ENCODE peak calls at places on chromosomes 13 and 19, in ten cellular contexts. J, N, K, O, R, I, S, Y, M and W are unnamed samples. For H3K36me3, the result is how much of the 10 kb centered on the place peaks cover.

GRCh38 chr19:15452111-15453047 is 2.6 kb upstream of the WIZ start:
- ATAC-seq in J (peak), N (peak), K (peak), O (peak), R (peak), I (peak), S (peak), Y (peak), M (peak), W (peak)

GRCh38 chr13:112767506-112768471 is 78.0 kb downstream of the ATP11A start:
- ATAC-seq in J (no peak), N (peak), K (no peak), O (peak), R (no peak), I (no peak), S (peak), Y (no peak), M (peak), W (peak)

GRCh38 chr13:67136157-67136556 is 94.0 kb downstream of the PCDH9 start:
- ATAC-seq in J (no peak), N (peak), K (no peak), O (peak), R (no peak), I (no peak), S (peak), Y (no peak), M (peak), W (no peak)

GRCh38 chr19:32224371-32225244 is 120.8 kb upstream of the ZNF507 start:
- ATAC-seq in J (peak), N (peak), K (peak), O (peak), R (peak), I (peak), S (peak), Y (peak), M (peak), W (peak)

GRCh38 chr13:49100637-49101570 is 119.2 kb upstream of the MLNR start:
- ATAC-seq in J (no peak), N (peak), K (no peak), O (no peak), R (no peak), I (no peak), S (no peak), Y (no peak), M (no peak), W (no peak)

GRCh38 chr13:49436890-49437289 is 7.0 kb downstream of the CAB39L start:
- ATAC-seq in J (peak), N (peak), K (no peak), O (peak), R (peak), I (peak), S (peak), Y (peak), M (no peak), W (peak)

GRCh38 chr19:52527954-52528326 is 472 bp downstream of the ZNF808 start:
- ATAC-seq in J (peak), N (peak), K (peak), O (peak), R (peak), I (peak), S (peak), Y (peak), M (peak), W (peak)

GRCh38 chr19:49217382-49217781 is 59.8 kb downstream of the TRPM4 start:
- ATAC-seq in J (no peak), N (no peak), K (no peak), O (peak), R (no peak), I (peak), S (no peak), Y (peak), M (no peak), W (no peak)

GRCh38 chr19:35160629-35161433 is 6.3 kb downstream of the FXYD5 start:
- ATAC-seq in J (no peak), N (no peak), K (no peak), O (no peak), R (no peak), I (no peak), S (no peak), Y (no peak), M (peak), W (no peak)

GRCh38 chr19:35164418-35164817 is 9.9 kb downstream of the FXYD5 start:
- ATAC-seq in J (peak), N (no peak), K (no peak), O (no peak), R (no peak), I (no peak), S (no peak), Y (no peak), M (no peak), W (no peak)

GRCh38 chr19:35162471-35163326 is 8.2 kb downstream of the FXYD5 start:
- ATAC-seq in J (peak), N (no peak), K (no peak), O (no peak), R (no peak), I (peak), S (no peak), Y (no peak), M (no peak), W (no peak)

GRCh38 chr19:35159606-35160005 is 5.1 kb downstream of the FXYD5 start:
- ATAC-seq in J (no peak), N (peak), K (no peak), O (no peak), R (no peak), I (no peak), S (no peak), Y (no peak), M (no peak), W (no peak)

DNA sequence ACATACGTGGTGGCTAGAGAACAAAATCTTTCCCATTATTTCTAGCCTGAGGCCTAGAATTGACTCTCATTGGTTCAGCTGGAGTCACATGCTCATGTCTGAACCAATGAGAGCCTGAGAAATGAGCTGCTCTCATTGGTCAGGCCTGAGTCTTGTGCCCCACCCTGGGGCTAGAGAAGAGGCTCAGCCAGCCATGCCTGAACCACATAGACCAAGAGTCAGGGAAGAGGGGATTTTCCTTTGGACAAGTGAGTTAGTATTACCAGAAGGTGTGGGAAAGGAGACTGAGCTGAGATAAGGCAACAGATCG is 6.9 kb downstream of the FXYD5 start:
- ATAC-seq in J (no peak), N (no peak), K (no peak), O (no peak), R (no peak), I (no peak), S (no peak), Y (no peak), M (peak), W (no peak)
- TF ChIP-seq POLR2A in J (no peak), N (no peak), K (no peak), O (no peak), R (no peak), I (no peak), S (no peak), Y (no peak), M (no peak), W (no peak)

GRCh38 chr19:28744014-28744413 is 468.9 kb downstream of the UQCRFS1 start:
- ATAC-seq in J (no peak), N (no peak), K (no peak), O (no peak), R (no peak), I (no peak), S (no peak), Y (no peak), M (no peak), W (no peak)
- H3K36me3 ChIP-seq in J (under half), N (under half), K (under half), O (under half), R (under half), I (under half), S (under half), Y (under half), M (under half), W (under half)

GRCh38 chr19:50510700-50511068 is 307 bp downstream of the JOSD2 start:
- ATAC-seq in J (no peak), N (no peak), K (no peak), O (no peak), R (no peak), I (no peak), S (no peak), Y (peak), M (no peak), W (no peak)

GRCh38 chr19:50509366-50509765 is 1.6 kb downstream of the JOSD2 start:
- ATAC-seq in J (no peak), N (no peak), K (no peak), O (no peak), R (no peak), I (no peak), S (no peak), Y (no peak), M (no peak), W (no peak)

GRCh38 chr19:50510121-50510670 is 795 bp downstream of the JOSD2 start:
- ATAC-seq in J (no peak), N (no peak), K (no peak), O (no peak), R (no peak), I (peak), S (no peak), Y (no peak), M (no peak), W (no peak)

GRCh38 chr19:50512112-50512998 is 1.4 kb downstream of the ASPDH start:
- ATAC-seq in J (no peak), N (no peak), K (no peak), O (no peak), R (no peak), I (no peak), S (no peak), Y (no peak), M (no peak), W (no peak)

DNA sequence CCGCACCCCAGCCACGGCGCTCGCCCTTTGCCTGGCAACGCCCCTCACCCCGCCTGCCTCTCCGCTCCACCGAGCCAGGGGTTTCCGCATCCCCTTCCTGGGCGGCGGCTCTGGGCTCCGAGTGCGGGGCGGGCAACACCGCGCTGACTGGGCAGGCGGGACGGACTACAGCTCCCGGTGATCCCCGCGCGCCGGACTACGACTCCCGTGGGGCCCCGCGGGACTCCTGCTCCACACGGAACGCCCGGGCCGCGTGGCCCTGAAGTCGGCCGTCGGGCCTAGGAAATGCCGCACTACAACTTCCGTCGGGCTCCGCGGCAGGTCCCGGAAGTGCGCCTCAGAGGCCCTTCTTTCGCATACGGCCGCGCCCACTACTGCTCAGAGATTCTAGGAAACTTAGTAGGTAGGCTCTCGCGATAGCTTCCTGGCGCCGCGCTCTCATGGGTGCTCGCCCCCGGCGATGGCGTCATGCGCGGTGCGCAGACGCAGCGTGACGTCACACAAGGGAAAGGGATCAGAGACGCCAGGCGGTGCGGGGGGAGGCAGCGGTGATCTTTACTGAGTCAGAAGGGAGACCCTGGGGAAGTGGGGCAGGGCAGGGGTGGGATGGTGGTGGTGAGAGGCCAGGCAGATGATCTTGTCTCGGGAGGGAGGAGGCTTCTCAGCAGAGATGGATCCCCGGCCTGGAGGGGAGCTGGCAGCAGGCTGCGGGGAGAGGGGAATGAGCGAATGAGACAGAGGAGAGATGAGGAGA is at the start of gene JOSD2:
- ATAC-seq in J (peak), N (peak), K (peak), O (peak), R (peak), I (peak), S (peak), Y (peak), M (peak), W (peak)
- TF ChIP-seq POLR2A in J (peak), N (peak), K (no peak), O (peak), R (peak), I (peak), S (no peak), Y (peak), M (peak), W (peak)

GRCh38 chr19:7124782-7125181 is 55.3 kb downstream of the ZNF557 start:
- ATAC-seq in J (no peak), N (no peak), K (no peak), O (no peak), R (no peak), I (no peak), S (no peak), Y (no peak), M (no peak), W (no peak)

GRCh38 chr19:7125221-7125620 is 55.7 kb downstream of the ZNF557 start:
- ATAC-seq in J (no peak), N (no peak), K (no peak), O (no peak), R (no peak), I (no peak), S (no peak), Y (no peak), M (no peak), W (no peak)

GRCh38 chr19:7119582-7119981 is 50.1 kb downstream of the ZNF557 start:
- ATAC-seq in J (no peak), N (no peak), K (no peak), O (no peak), R (no peak), I (no peak), S (no peak), Y (no peak), M (no peak), W (no peak)

GRCh38 chr19:7120499-7120898 is 51.0 kb downstream of the ZNF557 start:
- ATAC-seq in J (no peak), N (no peak), K (no peak), O (no peak), R (no peak), I (no peak), S (no peak), Y (no peak), M (no peak), W (no peak)

DNA sequence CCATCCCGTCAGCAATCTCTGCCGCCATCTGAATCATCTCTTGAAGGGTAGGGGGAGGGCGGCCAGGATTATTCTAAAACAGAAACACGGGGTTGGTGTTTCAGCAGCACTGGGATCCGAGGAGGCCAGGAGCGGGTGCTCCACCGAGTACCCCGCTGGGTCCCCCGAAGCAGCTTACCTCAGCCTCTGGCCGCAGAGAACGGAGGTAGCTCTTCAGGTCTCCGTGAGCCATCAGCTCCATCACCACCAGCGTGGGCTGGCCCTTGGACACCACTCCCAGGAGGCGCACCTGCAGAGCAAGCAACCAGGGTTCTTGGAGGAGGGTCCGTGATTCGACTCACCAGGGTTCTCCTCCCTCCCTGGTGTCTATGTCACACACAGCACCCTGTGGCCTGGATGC is 53.2 kb downstream of the ZNF557 start:
- ATAC-seq in J (no peak), N (no peak), K (no peak), O (no peak), R (no peak), I (no peak), S (no peak), Y (no peak), M (no peak), W (no peak)
- H3K36me3 ChIP-seq in J (under half), N (half or more), K (half or more), O (half or more), R (under half), I (under half), S (half or more), Y (half or more), M (under half), W (half or more)

GRCh38 chr19:5805465-5806132 is 732 bp downstream of the NRTN start:
- ATAC-seq in J (peak), N (peak), K (peak), O (peak), R (peak), I (peak), S (peak), Y (no peak), M (peak), W (peak)

GRCh38 chr19:5803441-5803751 is 1.5 kb upstream of the NRTN start:
- ATAC-seq in J (no peak), N (no peak), K (no peak), O (no peak), R (no peak), I (no peak), S (no peak), Y (no peak), M (no peak), W (no peak)

GRCh38 chr19:5804516-5805464 is at the start of gene NRTN:
- ATAC-seq in J (peak), N (peak), K (peak), O (peak), R (peak), I (peak), S (peak), Y (no peak), M (peak), W (peak)

GRCh38 chr19:5801796-5802616 is 2.9 kb upstream of the NRTN start:
- ATAC-seq in J (no peak), N (no peak), K (no peak), O (no peak), R (no peak), I (no peak), S (no peak), Y (no peak), M (no peak), W (no peak)

DNA sequence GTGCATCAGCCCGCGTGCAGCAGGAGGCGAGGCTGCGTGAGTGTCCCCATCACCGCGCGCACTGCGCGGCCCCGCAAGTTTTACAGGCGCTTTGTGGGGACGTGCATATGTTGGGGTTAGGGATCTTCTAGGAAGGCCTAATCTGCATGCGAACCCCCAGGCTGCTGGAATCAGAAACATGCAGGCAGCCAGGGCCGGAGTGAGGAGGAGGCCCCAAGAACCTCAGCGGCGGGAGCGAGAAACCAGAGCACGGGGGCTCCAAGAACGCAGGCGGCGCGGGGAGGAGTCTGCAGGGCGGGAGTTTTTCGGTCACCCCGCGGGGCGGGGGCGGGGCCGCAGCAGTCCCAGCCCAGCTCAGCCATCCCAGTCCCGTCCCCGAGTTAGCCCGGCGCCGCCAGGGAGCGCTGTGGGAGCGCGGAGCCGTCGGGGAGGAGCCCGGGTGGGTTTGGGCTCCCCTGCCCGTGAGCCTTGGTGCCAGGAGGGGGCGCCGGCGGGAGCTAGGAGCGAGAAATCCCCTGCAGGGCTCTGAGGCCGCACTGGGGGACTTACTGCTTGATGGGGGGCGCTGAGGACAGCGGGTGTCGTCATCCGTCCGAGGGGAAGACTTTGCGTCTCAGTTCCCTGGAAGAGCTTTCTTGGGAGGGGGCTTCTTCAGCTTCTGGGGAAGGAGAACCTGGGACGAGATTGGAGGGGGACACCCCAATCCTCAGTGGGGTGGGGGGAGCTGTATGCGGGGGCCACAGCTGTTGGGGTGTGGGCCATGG is 933 bp upstream of the NRTN start:
- ATAC-seq in J (peak), N (peak), K (peak), O (peak), R (peak), I (peak), S (peak), Y (no peak), M (peak), W (peak)
- TF ChIP-seq POLR2A in J (no peak), N (no peak), K (no peak), O (no peak), R (peak), I (peak), S (no peak), Y (no peak), M (no peak), W (no peak)

GRCh38 chr19:38712161-38712748 is 32.0 kb downstream of the CAPN12 start:
- ATAC-seq in J (no peak), N (no peak), K (no peak), O (no peak), R (no peak), I (no peak), S (no peak), Y (no peak), M (no peak), W (no peak)
- H3K36me3 ChIP-seq in J (under half), N (half or more), K (half or more), O (half or more), R (under half), I (half or more), S (half or more), Y (under half), M (under half), W (under half)

DNA sequence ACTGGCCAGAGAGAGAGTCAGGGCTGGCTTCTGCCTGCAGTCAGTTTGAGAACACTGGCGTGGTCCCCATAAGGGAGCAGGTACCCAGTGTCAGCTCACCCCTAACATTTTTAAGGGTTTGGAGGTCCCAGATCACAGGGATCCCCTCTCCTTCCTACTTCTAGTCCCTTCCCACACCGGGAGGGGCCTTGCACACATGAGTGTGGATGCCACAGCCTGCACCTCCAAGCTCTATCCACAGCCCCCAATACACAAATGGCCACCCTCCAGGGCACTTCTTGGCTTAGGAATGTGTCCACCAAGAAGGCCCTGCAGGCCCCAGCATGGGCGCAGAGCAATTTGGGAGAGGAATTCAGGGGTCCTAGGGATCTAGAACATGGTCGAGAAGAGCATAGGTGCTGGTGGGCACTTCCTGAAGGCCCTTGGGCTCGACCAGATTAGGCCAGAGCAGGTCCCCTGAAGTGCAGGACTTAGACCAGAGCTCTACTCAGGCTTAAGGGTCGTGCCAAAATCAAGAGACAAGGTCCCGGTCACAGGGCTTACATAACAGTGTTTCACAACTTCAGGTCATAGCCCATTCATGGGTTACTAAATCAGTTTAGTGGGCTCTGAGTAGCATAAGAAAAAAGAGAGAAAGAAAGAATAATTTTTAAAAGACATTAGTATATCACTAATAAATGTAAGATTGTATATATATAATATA is 16.0 kb downstream of the FXYD5 start:
- ATAC-seq in J (no peak), N (peak), K (no peak), O (peak), R (no peak), I (no peak), S (no peak), Y (no peak), M (no peak), W (peak)
- TF ChIP-seq POLR2A in J (no peak), N (no peak), K (no peak), O (no peak), R (no peak), I (no peak), S (no peak), Y (no peak), M (no peak), W (no peak)

GRCh38 chr13:38325426-38325825 is 24.2 kb upstream of the UFM1 start:
- ATAC-seq in J (no peak), N (no peak), K (no peak), O (no peak), R (no peak), I (no peak), S (no peak), Y (no peak), M (no peak), W (no peak)
- H3K36me3 ChIP-seq in J (under half), N (under half), K (under half), O (under half), R (under half), I (under half), S (under half), Y (under half), M (under half), W (under half)